ENCODE peak calls at places on chromosomes 2 and 18, in five cellular contexts. Z is caudate nucleus, A is endothelial cell, R is NCI-H1105 treated with DMSO at 0.1 percent for 48 hours, Y is MV-4-11. S is an unnamed sample.
A peak's percentile ranks its signal among the peaks of the same experiment; 100 is the strongest.

GRCh38 chr2:227817940-227818568 is 4.4 kb downstream of the CCL20 start:
- DNase-seq in Z (peak; percentile 51), Y (no peak), A (no peak), R (peak; percentile 2), S (peak; percentile 100)

GRCh38 chr2:140353541-140353940 is 1573.4 kb upstream of the NXPH2 start:
- DNase-seq in Y (no peak), A (no peak), Z (no peak), R (no peak), S (no peak)

GRCh38 chr18:76348267-76349066 is 146.6 kb downstream of the ZNF516 start:
- DNase-seq in Z (no peak), A (no peak), Y (no peak), R (no peak), S (no peak)

GRCh38 chr18:77422974-77423373 is 173.3 kb downstream of the GALR1 start:
- DNase-seq in R (no peak), Y (no peak), A (no peak), Z (no peak), S (no peak)

GRCh38 chr2:97991081-97991856 is 4.5 kb downstream of the TMEM131 start:
- DNase-seq in Y (peak; percentile 47), Z (no peak), R (no peak), A (no peak), S (no peak)

GRCh38 chr2:140108706-140109472 is 1328.7 kb upstream of the NXPH2 start:
- DNase-seq in R (peak; percentile 36), Y (no peak), A (no peak), Z (no peak), S (no peak)

GRCh38 chr2:222038086-222038802 is 260.6 kb downstream of the PAX3 start:
- DNase-seq in Z (no peak), A (no peak), Y (no peak), R (peak; percentile 46), S (no peak)

GRCh38 chr18:63454497-63454896 is 22.3 kb upstream of the SERPINB5 start:
- DNase-seq in Z (no peak), A (no peak), R (no peak), Y (no peak), S (no peak)

GRCh38 chr2:214782671-214783070 is 26.8 kb downstream of the BARD1 start:
- DNase-seq in A (no peak), Z (no peak), Y (no peak), R (no peak), S (no peak)

GRCh38 chr2:168954256-168954655 is 53.2 kb downstream of the G6PC2 start:
- DNase-seq in Z (no peak), A (no peak), R (no peak), Y (no peak), S (no peak)

GRCh38 chr2:133264951-133265949 is 303.0 kb downstream of the NCKAP5 start:
- DNase-seq in R (peak; percentile 46), A (peak; percentile 22), Y (peak; percentile 7), Z (no peak), S (no peak)

GRCh38 chr2:16207611-16208010 is 267.3 kb downstream of the MYCN start:
- DNase-seq in Z (no peak), R (no peak), A (no peak), Y (no peak), S (no peak)

GRCh38 chr18:64330976-64331375 is 182.1 kb upstream of the LINC00305 start:
- DNase-seq in A (no peak), R (peak; percentile 62), Y (no peak), Z (no peak), S (no peak)

S was measured in GM04503.